ENCODE peak calls at places on chromosomes 1 and 21, in five cellular contexts. U is PC-9, N is hepatocyte, Z is OCI-LY7, X is MM.1S. T is an unnamed sample. For H3K9me2 and H3K79me2, the result is how much of the 10 kb centered on the place peaks cover.

GRCh38 chr1:203440780-203441179 is 34.8 kb upstream of the PRELP start:
- DNase-seq in U (peak), N (peak), Z (peak), X (peak), T (peak)

GRCh38 chr1:3471356-3472087 is 17.1 kb downstream of the ARHGEF16 start:
- DNase-seq in U (no peak), N (peak), Z (no peak), X (no peak), T (peak)

GRCh38 chr1:163885510-163885909 is 563.8 kb downstream of the NUF2 start:
- DNase-seq in U (no peak), N (no peak), Z (no peak), X (no peak), T (no peak)

GRCh38 chr1:185215911-185216310 is 58.9 kb downstream of the SWT1 start:
- DNase-seq in U (no peak), N (no peak), Z (no peak), X (no peak), T (peak)

GRCh38 chr1:219312967-219313366 is 139.3 kb downstream of the LYPLAL1 start:
- DNase-seq in U (no peak), N (peak), Z (no peak), X (no peak), T (peak)

GRCh38 chr1:237012789-237013383 is 8.6 kb upstream of the MT1HL1 start:
- DNase-seq in U (no peak), N (peak), Z (no peak), X (no peak), T (no peak)

GRCh38 chr1:87786861-87787548 is 458.3 kb downstream of the LMO4 start:
- DNase-seq in U (no peak), N (peak), Z (no peak), X (no peak), T (no peak)

GRCh38 chr1:221961532-221962292 is 219.8 kb upstream of the DUSP10 start:
- DNase-seq in U (peak), N (peak), Z (no peak), X (peak), T (peak)

GRCh38 chr1:206502403-206502802 is 4.9 kb upstream of the RASSF5 start:
- DNase-seq in U (no peak), N (no peak), Z (no peak), X (no peak), T (no peak)

GRCh38 chr1:111334169-111334568 is 43.5 kb downstream of the CHIA start:
- DNase-seq in U (peak), N (peak), Z (peak), X (peak), T (peak)

GRCh38 chr1:43994794-43995790 is 3.7 kb downstream of the CCDC24 start:
- DNase-seq in U (peak), N (peak), Z (peak), X (peak), T (peak)

GRCh38 chr1:69671363-69672010 is 103.8 kb downstream of the LRRC7 start:
- DNase-seq in U (no peak), N (no peak), Z (no peak), X (no peak), T (peak)

GRCh38 chr1:3533051-3534048 is 78.0 kb downstream of the MEGF6 start:
- DNase-seq in U (no peak), N (no peak), Z (no peak), X (no peak), T (no peak)

GRCh38 chr1:153565529-153566374 is at the start of gene S100A2:
- DNase-seq in U (peak), N (peak), Z (no peak), X (no peak), T (peak)

GRCh38 chr1:204937901-204938300 is 67.2 kb downstream of the NFASC start:
- DNase-seq in U (no peak), N (no peak), Z (no peak), X (no peak), T (no peak)

GRCh38 chr1:5913078-5913845 is 79.0 kb downstream of the NPHP4 start:
- DNase-seq in U (no peak), N (no peak), Z (no peak), X (no peak), T (no peak)

GRCh38 chr1:219188331-219188803 is 14.7 kb downstream of the LYPLAL1 start:
- DNase-seq in U (no peak), N (no peak), Z (no peak), X (no peak), T (no peak)

GRCh38 chr1:69244211-69244610 is 323.5 kb upstream of the LRRC7 start:
- DNase-seq in U (no peak), N (no peak), Z (no peak), X (no peak), T (no peak)

GRCh38 chr21:41482321-41482720 is 25.6 kb downstream of the TMPRSS2 start:
- DNase-seq in U (no peak), N (no peak), Z (no peak), X (no peak), T (peak)

GRCh38 chr1:206864939-206865671 is at the start of gene IL20:
- DNase-seq in U (peak), N (peak), Z (peak), X (peak), T (peak)

GRCh38 chr1:204196068-204196795 is at the start of gene KISS1:
- DNase-seq in U (no peak), N (no peak), Z (no peak), X (no peak), T (peak)

GRCh38 chr1:181089777-181090505 is 1.4 kb downstream of the IER5 start:
- DNase-seq in U (peak), N (peak), Z (peak), X (peak), T (peak)

GRCh38 chr1:998905-999796 is 746 bp downstream of the HES4 start:
- DNase-seq in U (peak), N (peak), Z (no peak), X (no peak), T (peak)

GRCh38 chr1:91805343-91805801 is 80.6 kb downstream of the TGFBR3 start:
- DNase-seq in U (no peak), N (no peak), Z (no peak), X (no peak), T (no peak)

GRCh38 chr1:247494746-247495145 is 36.8 kb upstream of the OR2B11 start:
- DNase-seq in U (no peak), N (peak), Z (no peak), X (no peak), T (peak)

GRCh38 chr1:51850420-51851297 is 27.9 kb downstream of the NRDC start:
- DNase-seq in U (no peak), N (no peak), Z (no peak), X (no peak), T (no peak)

GRCh38 chr1:41846595-41846994 is 72.1 kb downstream of the HIVEP3 start:
- DNase-seq in U (no peak), N (no peak), Z (no peak), X (no peak), T (peak)

GRCh38 chr1:25821630-25822091 is 1.9 kb downstream of the MTFR1L start:
- DNase-seq in U (no peak), N (no peak), Z (no peak), X (no peak), T (peak)

GRCh38 chr1:201530741-201531521 is 8.0 kb upstream of the NAV1 start:
- DNase-seq in U (peak), N (peak), Z (peak), X (peak), T (peak)

GRCh38 chr21:27570306-27570868 is 603.5 kb upstream of the ADAMTS5 start:
- DNase-seq in U (no peak), N (peak), Z (no peak), X (no peak), T (peak)

GRCh38 chr1:84871181-84871580 is 21.8 kb downstream of the LPAR3 start:
- DNase-seq in U (no peak), N (no peak), Z (no peak), X (no peak), T (no peak)

GRCh38 chr1:59635057-59635456 is 179.7 kb upstream of the HOOK1 start:
- DNase-seq in U (no peak), N (no peak), Z (no peak), X (no peak), T (no peak)

GRCh38 chr1:67134692-67135091 is at the start of gene C1orf141:
- DNase-seq in U (no peak), N (no peak), Z (no peak), X (no peak), T (peak)

GRCh38 chr21:15850645-15851044 is 120.9 kb downstream of the USP25 start:
- DNase-seq in U (no peak), N (no peak), Z (no peak), X (no peak), T (peak)

GRCh38 chr1:114043548-114043947 is 64.3 kb downstream of the OLFML3 start:
- DNase-seq in U (no peak), N (no peak), Z (no peak), X (no peak), T (no peak)
- H3K9me2 ChIP-seq in U (under half), N (under half), Z (under half), X (under half), T (under half)

GRCh38 chr1:28371011-28371378 is 1.5 kb downstream of the PHACTR4 start:
- DNase-seq in U (no peak), N (no peak), Z (no peak), X (no peak), T (peak)
- H3K79me2 ChIP-seq in U (under half), N (half or more), Z (half or more), X (half or more), T (half or more)

DNA sequence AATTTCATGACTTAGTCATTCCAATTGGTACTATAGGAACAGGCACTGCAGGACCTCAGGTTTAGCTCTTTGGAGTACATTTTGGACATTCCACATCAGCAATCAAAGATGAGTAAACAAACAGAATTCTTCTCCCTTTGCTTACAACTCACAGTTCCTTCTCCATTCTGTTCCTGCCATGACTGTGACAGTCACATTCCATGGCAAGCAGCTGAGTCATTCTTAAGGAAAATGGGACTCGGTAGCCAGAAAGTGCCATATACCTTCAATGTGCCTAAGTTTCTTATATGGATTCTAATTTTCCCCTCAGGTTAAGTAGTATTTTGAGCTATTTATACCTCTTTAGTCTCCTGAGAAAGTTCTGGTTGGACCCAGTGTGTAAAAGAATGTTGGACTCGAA is 25.6 kb downstream of the CRCT1 start:
- DNase-seq in U (no peak), N (no peak), Z (no peak), X (no peak), T (no peak)
- H3K9me2 ChIP-seq in U (under half), N (under half), Z (under half), X (under half), T (under half)

GRCh38 chr1:113793878-113794834 is 18.1 kb downstream of the RSBN1 start:
- DNase-seq in U (no peak), N (peak), Z (no peak), X (no peak), T (no peak)
- H3K79me2 ChIP-seq in U (under half), N (half or more), Z (under half), X (under half), T (half or more)